ENCODE peak calls at places on chromosomes 5 and 9, in four cellular contexts. Q is OCI-LY7, F is cardiac muscle cell, H is fibroblast of lung. N is an unnamed sample.

GRCh38 chr5:73674669-73675004 is 48.6 kb downstream of the ARHGEF28 start:
- DNase-seq in Q (no peak), F (peak; percentile 29), H (no peak), N (peak; percentile 23)

GRCh38 chr5:73204302-73204701 is 31.3 kb downstream of the TMEM174 start:
- DNase-seq in F (no peak), H (no peak), Q (no peak), N (no peak)

GRCh38 chr9:78296208-78296892 is 575 bp upstream of the PSAT1 start:
- DNase-seq in F (peak; percentile 76), H (peak; percentile 65), Q (peak; percentile 13), N (peak; percentile 48)

GRCh38 chr5:158320934-158321333 is 462.0 kb upstream of the CLINT1 start:
- DNase-seq in H (no peak), F (no peak), Q (no peak), N (no peak)

GRCh38 chr9:105331160-105331559 is 86.7 kb downstream of the SLC44A1 start:
- DNase-seq in Q (no peak), F (no peak), H (no peak), N (no peak)

GRCh38 chr5:53972314-53972713 is 338.1 kb downstream of the ARL15 start:
- DNase-seq in H (no peak), Q (no peak), F (no peak), N (no peak)

GRCh38 chr5:160802567-160802966 is 49.4 kb downstream of the ATP10B start:
- DNase-seq in F (no peak), Q (no peak), H (peak; percentile 1), N (no peak)

GRCh38 chr5:103375356-103375755 is 116.8 kb downstream of the MACIR start:
- DNase-seq in F (peak; percentile 60), Q (no peak), H (peak; percentile 86), N (peak; percentile 96)

GRCh38 chr5:9197881-9198260 is 348.0 kb downstream of the SEMA5A start:
- DNase-seq in H (peak; percentile 48), F (no peak), Q (peak; percentile 13), N (peak; percentile 67)

GRCh38 chr9:131348631-131349521 is 45.0 kb upstream of the PRRC2B start:
- DNase-seq in H (no peak), F (no peak), Q (no peak), N (no peak)
- TF ChIP-seq CTCF in H (peak; percentile 26), F (peak; percentile 9), Q (peak; percentile 44), N (peak; percentile 39)

GRCh38 chr5:173328896-173329369 is 719 bp upstream of the STC2 start:
- DNase-seq in F (peak; percentile 63), Q (no peak), H (peak; percentile 67), N (peak; percentile 64)
- H3K4me3 ChIP-seq in F (peak overlapping the region; percentile 73), Q (no peak overlapping the region), H (peak overlapping the region; percentile 73), N (peak overlapping the region; percentile 75)

DNA sequence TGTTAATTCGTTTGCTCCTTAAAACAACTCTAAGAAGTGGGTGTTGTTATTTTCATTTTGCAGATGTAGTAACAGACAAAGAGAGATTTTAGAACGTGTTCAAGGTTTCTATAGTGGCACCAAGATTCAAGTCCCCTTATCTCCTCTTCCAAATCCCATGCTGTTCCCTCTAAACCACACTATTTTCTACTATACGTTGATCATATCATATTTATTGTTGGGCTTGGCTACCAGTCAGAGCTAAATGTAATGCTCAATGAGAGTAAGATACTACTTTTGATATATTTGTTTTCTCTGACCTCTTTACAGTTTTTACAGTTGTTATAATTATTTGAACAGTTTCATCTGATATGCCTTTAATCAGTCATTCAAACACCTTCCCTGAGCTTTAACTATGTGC is 212.9 kb downstream of the EFNA5 start:
- DNase-seq in Q (no peak), F (no peak), H (no peak), N (no peak)
- TF ChIP-seq CTCF in Q (no peak), F (no peak), H (no peak), N (no peak)

DNA sequence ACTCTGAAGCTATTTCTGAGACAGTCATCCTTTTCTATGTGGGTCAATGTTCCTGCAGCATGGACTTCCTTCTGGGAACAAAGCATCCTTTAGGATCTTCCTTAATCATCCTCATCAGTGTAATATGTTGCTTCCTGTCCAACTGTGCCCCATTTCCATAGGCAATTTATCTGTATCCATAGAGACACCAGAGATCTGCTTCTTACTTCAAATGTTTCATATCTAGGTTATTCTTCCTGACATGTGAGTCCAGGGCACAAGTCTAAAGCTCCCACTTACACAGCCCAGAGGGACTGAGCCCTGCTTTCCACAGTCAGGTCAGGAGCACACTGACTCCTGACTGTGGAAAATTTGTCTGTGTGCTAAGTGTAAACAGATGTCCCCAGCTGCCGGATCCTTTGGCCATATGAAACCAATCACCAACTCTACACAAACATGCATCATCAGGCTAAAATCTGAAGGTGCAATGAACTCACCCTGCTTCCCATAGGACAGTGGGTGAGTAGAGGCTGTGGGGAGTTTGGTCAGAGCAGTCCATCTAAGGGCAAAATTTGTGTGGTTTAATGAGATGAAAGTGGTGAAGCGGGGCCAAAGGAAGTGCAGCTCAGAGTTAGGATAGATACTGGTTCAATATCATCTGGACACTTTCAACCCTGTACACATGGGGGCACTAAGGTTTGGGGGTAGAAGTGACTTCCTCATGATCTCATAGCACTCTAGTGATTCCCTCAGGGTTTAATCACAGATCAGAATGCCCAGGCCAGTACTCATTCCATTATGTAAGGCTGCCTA is 85.2 kb upstream of the TNC start:
- DNase-seq in Q (no peak), H (peak; percentile 69), F (no peak), N (peak; percentile 52)
- H3K4me3 ChIP-seq in Q (no peak overlapping the region), H (no peak overlapping the region), F (no peak overlapping the region), N (no peak overlapping the region)